ENCODE peak calls at places on chromosomes 6 and 20, in nine cellular contexts. One of them, this sample, is unnamed.

GRCh38 chr20:20690676-20691476 is 21.6 kb downstream of the RALGAPA2 start:
- DNase-seq in H9: no peak
- DNase-seq in MM.1S: no peak
- DNase-seq in IMR-90: no peak
- DNase-seq in colonic mucosa: no peak
- DNase-seq in K562: no peak
- DNase-seq in HCT116: no peak
- DNase-seq in GM23248: no peak
- DNase-seq in fibroblast of lung: no peak
- DNase-seq in this sample: no peak

GRCh38 chr6:19549109-19549508 is 288.1 kb upstream of the ID4 start:
- DNase-seq in GM23248: no peak
- DNase-seq in HCT116: no peak
- DNase-seq in colonic mucosa: no peak
- DNase-seq in K562: no peak
- DNase-seq in IMR-90: no peak
- DNase-seq in H9: no peak
- DNase-seq in fibroblast of lung: no peak
- DNase-seq in MM.1S: no peak
- DNase-seq in this sample: no peak

GRCh38 chr20:11814276-11814675 is 103.4 kb upstream of the BTBD3 start:
- DNase-seq in IMR-90: peak; percentile 91
- DNase-seq in H9: no peak
- DNase-seq in K562: no peak
- DNase-seq in HCT116: no peak
- DNase-seq in colonic mucosa: no peak
- DNase-seq in MM.1S: no peak
- DNase-seq in fibroblast of lung: peak; percentile 95
- DNase-seq in GM23248: peak; percentile 74
- DNase-seq in this sample: peak; percentile 55

GRCh38 chr6:8000080-8001035 is 63.8 kb downstream of the BLOC1S5 start:
- DNase-seq in H9: no peak
- DNase-seq in colonic mucosa: no peak
- DNase-seq in IMR-90: no peak
- DNase-seq in MM.1S: no peak
- DNase-seq in K562: no peak
- DNase-seq in GM23248: peak; percentile 23
- DNase-seq in HCT116: no peak
- DNase-seq in fibroblast of lung: peak; percentile 82
- DNase-seq in this sample: no peak

GRCh38 chr20:3687655-3688054 is 5.8 kb upstream of the ADAM33 start:
- DNase-seq in HCT116: peak; percentile 39
- DNase-seq in GM23248: peak; percentile 83
- DNase-seq in IMR-90: peak; percentile 63
- DNase-seq in K562: peak; percentile 54
- DNase-seq in H9: no peak
- DNase-seq in fibroblast of lung: peak; percentile 59
- DNase-seq in colonic mucosa: no peak
- DNase-seq in MM.1S: no peak
- DNase-seq in this sample: no peak

GRCh38 chr20:43138061-43138860 is 51.4 kb downstream of the PTPRT start:
- DNase-seq in IMR-90: no peak
- DNase-seq in HCT116: no peak
- DNase-seq in K562: no peak
- DNase-seq in MM.1S: no peak
- DNase-seq in GM23248: no peak
- DNase-seq in colonic mucosa: no peak
- DNase-seq in fibroblast of lung: no peak
- DNase-seq in H9: no peak
- DNase-seq in this sample: no peak

GRCh38 chr6:2938632-2939083 is 32.7 kb downstream of the SERPINB6 start:
- DNase-seq in IMR-90: no peak
- DNase-seq in K562: peak; percentile 11
- DNase-seq in GM23248: no peak
- DNase-seq in HCT116: peak; percentile 86
- DNase-seq in H9: no peak
- DNase-seq in fibroblast of lung: no peak
- DNase-seq in MM.1S: no peak
- DNase-seq in colonic mucosa: peak; percentile 52
- DNase-seq in this sample: no peak

GRCh38 chr6:164142312-164142711 is 727.8 kb downstream of the QKI start:
- DNase-seq in fibroblast of lung: no peak
- DNase-seq in GM23248: no peak
- DNase-seq in IMR-90: no peak
- DNase-seq in HCT116: no peak
- DNase-seq in colonic mucosa: no peak
- DNase-seq in MM.1S: no peak
- DNase-seq in K562: no peak
- DNase-seq in H9: no peak
- DNase-seq in this sample: no peak

GRCh38 chr20:5608448-5609161 is 141.6 kb upstream of the SHLD1 start:
- DNase-seq in K562: no peak
- DNase-seq in colonic mucosa: no peak
- DNase-seq in H9: no peak
- DNase-seq in HCT116: no peak
- DNase-seq in GM23248: peak; percentile 73
- DNase-seq in fibroblast of lung: peak; percentile 47
- DNase-seq in IMR-90: peak; percentile 62
- DNase-seq in MM.1S: no peak
- DNase-seq in this sample: no peak

GRCh38 chr20:41436679-41437078 is 70.1 kb upstream of the EMILIN3 start:
- DNase-seq in GM23248: peak; percentile 49
- DNase-seq in H9: no peak
- DNase-seq in K562: no peak
- DNase-seq in HCT116: no peak
- DNase-seq in MM.1S: no peak
- DNase-seq in fibroblast of lung: peak; percentile 59
- DNase-seq in colonic mucosa: no peak
- DNase-seq in IMR-90: peak; percentile 88
- DNase-seq in this sample: peak; percentile 4

GRCh38 chr6:96809119-96809518 is 28.2 kb downstream of the GPR63 start:
- DNase-seq in HCT116: no peak
- DNase-seq in colonic mucosa: no peak
- DNase-seq in MM.1S: no peak
- DNase-seq in GM23248: no peak
- DNase-seq in H9: no peak
- DNase-seq in IMR-90: peak; percentile 47
- DNase-seq in K562: peak; percentile 49
- DNase-seq in fibroblast of lung: peak; percentile 68
- DNase-seq in this sample: no peak

GRCh38 chr6:12582421-12583110 is 134.0 kb upstream of the PHACTR1 start:
- DNase-seq in GM23248: no peak
- DNase-seq in MM.1S: no peak
- DNase-seq in colonic mucosa: no peak
- DNase-seq in K562: no peak
- DNase-seq in IMR-90: no peak
- DNase-seq in HCT116: no peak
- DNase-seq in fibroblast of lung: no peak
- DNase-seq in H9: no peak
- DNase-seq in this sample: no peak

GRCh38 chr6:17865798-17866725 is 121.4 kb downstream of the KIF13A start:
- DNase-seq in K562: no peak
- DNase-seq in H9: no peak
- DNase-seq in GM23248: peak; percentile 99
- DNase-seq in colonic mucosa: peak; percentile 44
- DNase-seq in MM.1S: no peak
- DNase-seq in IMR-90: peak; percentile 95
- DNase-seq in HCT116: peak; percentile 98
- DNase-seq in fibroblast of lung: peak; percentile 99
- DNase-seq in this sample: peak; percentile 99

GRCh38 chr6:11212625-11213024 is 19.8 kb downstream of the NEDD9 start:
- DNase-seq in K562: no peak
- DNase-seq in IMR-90: peak; percentile 90
- DNase-seq in GM23248: peak; percentile 84
- DNase-seq in H9: no peak
- DNase-seq in MM.1S: no peak
- DNase-seq in fibroblast of lung: peak; percentile 83
- DNase-seq in colonic mucosa: no peak
- DNase-seq in HCT116: no peak
- DNase-seq in this sample: no peak

DNA sequence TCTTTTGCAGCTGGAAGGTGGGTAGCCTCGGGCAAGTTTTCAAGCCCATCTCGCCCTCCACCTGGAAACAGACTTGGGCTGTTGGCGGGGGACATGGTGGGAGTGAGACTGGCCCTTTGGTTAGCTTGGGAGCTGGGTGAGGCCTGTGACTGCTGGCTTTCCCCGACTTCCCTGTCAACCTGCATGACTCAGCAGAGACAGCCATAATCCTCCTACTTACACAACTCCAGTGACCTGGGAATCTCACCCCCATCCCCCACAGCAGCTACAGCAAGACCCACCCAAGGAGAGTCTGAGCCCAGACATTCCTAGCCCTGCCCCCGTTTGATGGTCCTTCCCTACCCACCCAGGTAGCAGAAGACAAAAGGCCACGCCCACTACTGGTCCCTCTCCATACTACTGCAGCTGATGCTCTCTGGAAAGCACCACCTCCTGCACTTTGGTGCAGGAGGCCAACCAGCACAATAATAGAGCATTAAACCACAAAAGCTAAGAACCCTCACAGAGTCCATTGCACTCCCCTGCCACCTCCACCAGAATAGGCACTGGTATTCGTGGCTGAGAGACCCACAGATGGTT is 188.4 kb downstream of the TRDN start:
- DNase-seq in HCT116: no peak
- DNase-seq in K562: no peak
- DNase-seq in fibroblast of lung: no peak
- DNase-seq in H9: no peak
- DNase-seq in MM.1S: no peak
- DNase-seq in GM23248: no peak
- DNase-seq in colonic mucosa: no peak
- DNase-seq in IMR-90: no peak
- DNase-seq in this sample: no peak
- H3K27ac ChIP-seq in HCT116: no peak overlapping the region
- H3K27ac ChIP-seq in K562: no peak overlapping the region
- H3K27ac ChIP-seq in fibroblast of lung: no peak overlapping the region
- H3K27ac ChIP-seq in H9: no peak overlapping the region
- H3K27ac ChIP-seq in MM.1S: no peak overlapping the region
- H3K27ac ChIP-seq in GM23248: no peak overlapping the region
- H3K27ac ChIP-seq in colonic mucosa: no peak overlapping the region
- H3K27ac ChIP-seq in IMR-90: no peak overlapping the region
- H3K27ac ChIP-seq in this sample: no peak overlapping the region

GRCh38 chr6:122809671-122810070 is 20.6 kb downstream of the SMPDL3A start:
- DNase-seq in IMR-90: no peak
- DNase-seq in K562: no peak
- DNase-seq in MM.1S: no peak
- DNase-seq in GM23248: no peak
- DNase-seq in colonic mucosa: no peak
- DNase-seq in H9: no peak
- DNase-seq in HCT116: no peak
- DNase-seq in fibroblast of lung: no peak
- DNase-seq in this sample: no peak
- H3K9ac ChIP-seq in IMR-90: no peak overlapping the region
- H3K9ac ChIP-seq in K562: no peak overlapping the region
- H3K9ac ChIP-seq in MM.1S: no peak overlapping the region
- H3K9ac ChIP-seq in GM23248: no peak overlapping the region
- H3K9ac ChIP-seq in colonic mucosa: no peak overlapping the region
- H3K9ac ChIP-seq in H9: no peak overlapping the region
- H3K9ac ChIP-seq in HCT116: no peak overlapping the region
- H3K9ac ChIP-seq in fibroblast of lung: no peak overlapping the region
- H3K9ac ChIP-seq in this sample: no peak overlapping the region

DNA sequence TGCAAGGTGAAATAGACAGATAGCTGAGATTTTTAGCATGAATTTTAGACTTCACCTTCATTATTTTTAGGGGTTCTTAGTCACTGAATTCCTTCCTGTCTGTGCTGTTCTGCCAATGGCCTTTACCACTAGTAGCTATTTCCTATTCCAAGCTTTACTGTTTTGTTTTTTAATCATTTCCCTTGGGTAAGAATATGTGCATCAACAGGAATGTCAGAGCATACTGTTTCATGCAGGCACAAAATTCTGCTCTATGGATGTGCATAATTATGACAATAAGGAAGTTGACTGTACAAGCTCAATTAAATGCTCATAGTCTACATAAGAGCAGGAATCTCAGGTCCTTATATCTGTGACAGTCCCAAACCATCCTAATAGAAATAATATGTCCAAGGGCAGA is 5.0 kb downstream of the TNFAIP3 start:
- DNase-seq in IMR-90: peak; percentile 47
- DNase-seq in HCT116: no peak
- DNase-seq in colonic mucosa: no peak
- DNase-seq in H9: no peak
- DNase-seq in MM.1S: no peak
- DNase-seq in fibroblast of lung: peak; percentile 57
- DNase-seq in GM23248: peak; percentile 72
- DNase-seq in K562: no peak
- DNase-seq in this sample: no peak
- H3K27ac ChIP-seq in IMR-90: no peak overlapping the region
- H3K27ac ChIP-seq in HCT116: no peak overlapping the region
- H3K27ac ChIP-seq in colonic mucosa: peak overlapping the region; percentile 76
- H3K27ac ChIP-seq in H9: no peak overlapping the region
- H3K27ac ChIP-seq in MM.1S: peak overlapping the region; percentile 93
- H3K27ac ChIP-seq in fibroblast of lung: no peak overlapping the region
- H3K27ac ChIP-seq in GM23248: peak overlapping the region; percentile 51
- H3K27ac ChIP-seq in K562: no peak overlapping the region
- H3K27ac ChIP-seq in this sample: peak overlapping the region; percentile 90

GRCh38 chr20:24684421-24684871 is 215.0 kb downstream of the SYNDIG1 start:
- DNase-seq in K562: no peak
- DNase-seq in H9: no peak
- DNase-seq in GM23248: no peak
- DNase-seq in IMR-90: no peak
- DNase-seq in HCT116: no peak
- DNase-seq in MM.1S: no peak
- DNase-seq in fibroblast of lung: no peak
- DNase-seq in colonic mucosa: no peak
- DNase-seq in this sample: no peak

GRCh38 chr20:24684954-24685691 is 215.7 kb downstream of the SYNDIG1 start:
- DNase-seq in colonic mucosa: no peak
- DNase-seq in IMR-90: no peak
- DNase-seq in GM23248: no peak
- DNase-seq in HCT116: no peak
- DNase-seq in K562: no peak
- DNase-seq in MM.1S: no peak
- DNase-seq in fibroblast of lung: no peak
- DNase-seq in H9: peak; percentile 54
- DNase-seq in this sample: no peak

GRCh38 chr20:24686156-24686555 is 216.7 kb downstream of the SYNDIG1 start:
- DNase-seq in K562: no peak
- DNase-seq in colonic mucosa: no peak
- DNase-seq in MM.1S: no peak
- DNase-seq in HCT116: no peak
- DNase-seq in IMR-90: no peak
- DNase-seq in fibroblast of lung: no peak
- DNase-seq in H9: no peak
- DNase-seq in GM23248: no peak
- DNase-seq in this sample: no peak

GRCh38 chr20:24683676-24684075 is 214.2 kb downstream of the SYNDIG1 start:
- DNase-seq in HCT116: no peak
- DNase-seq in IMR-90: no peak
- DNase-seq in GM23248: no peak
- DNase-seq in MM.1S: no peak
- DNase-seq in H9: no peak
- DNase-seq in fibroblast of lung: peak; percentile 7
- DNase-seq in colonic mucosa: no peak
- DNase-seq in K562: no peak
- DNase-seq in this sample: no peak

DNA sequence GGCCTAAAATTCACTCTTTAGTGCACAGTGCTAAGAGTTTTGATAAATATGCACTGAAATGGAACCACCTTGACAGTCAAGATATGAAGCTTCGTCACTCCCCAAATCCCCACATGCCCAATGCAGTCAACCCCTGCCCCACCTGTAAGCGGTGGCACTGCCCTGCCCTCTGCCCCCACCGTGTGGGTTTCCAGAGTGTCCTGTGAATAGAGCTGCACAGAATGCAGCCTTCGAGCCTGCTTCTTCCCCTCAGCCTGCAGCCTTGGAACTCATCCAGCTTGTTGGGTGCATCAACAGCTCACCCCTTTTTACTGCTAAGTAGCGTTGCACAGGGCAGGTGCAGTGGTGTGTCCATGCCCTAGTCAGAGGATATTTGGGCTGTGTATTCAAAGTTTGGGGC is 216.3 kb downstream of the SYNDIG1 start:
- DNase-seq in colonic mucosa: no peak
- DNase-seq in MM.1S: no peak
- DNase-seq in K562: no peak
- DNase-seq in HCT116: no peak
- DNase-seq in GM23248: no peak
- DNase-seq in IMR-90: no peak
- DNase-seq in fibroblast of lung: no peak
- DNase-seq in H9: no peak
- DNase-seq in this sample: no peak
- H3K9ac ChIP-seq in colonic mucosa: no peak overlapping the region
- H3K9ac ChIP-seq in MM.1S: no peak overlapping the region
- H3K9ac ChIP-seq in K562: no peak overlapping the region
- H3K9ac ChIP-seq in HCT116: no peak overlapping the region
- H3K9ac ChIP-seq in GM23248: no peak overlapping the region
- H3K9ac ChIP-seq in IMR-90: no peak overlapping the region
- H3K9ac ChIP-seq in fibroblast of lung: no peak overlapping the region
- H3K9ac ChIP-seq in H9: no peak overlapping the region
- H3K9ac ChIP-seq in this sample: no peak overlapping the region

This sample was measured in keratinocyte.